ENCODE peak calls at places on chromosome 13, in six cellular contexts. One of them, this sample, is unnamed.

GRCh38 chr13:37348916-37349653 is 243.6 kb upstream of the CSNK1A1L start:
- DNase-seq in mesenchymal stem cell: peak
- DNase-seq in IMR-90: peak
- DNase-seq in H9: no peak
- DNase-seq in H1: no peak
- DNase-seq in neuronal stem cell: no peak
- DNase-seq in this sample: no peak

GRCh38 chr13:107937841-107938240 is 277.5 kb downstream of the LIG4 start:
- DNase-seq in IMR-90: peak
- DNase-seq in mesenchymal stem cell: no peak
- DNase-seq in H9: no peak
- DNase-seq in neuronal stem cell: no peak
- DNase-seq in H1: no peak
- DNase-seq in this sample: no peak

GRCh38 chr13:48155850-48156249 is 60.9 kb upstream of the MED4 start:
- DNase-seq in H9: no peak
- DNase-seq in neuronal stem cell: no peak
- DNase-seq in IMR-90: peak
- DNase-seq in H1: no peak
- DNase-seq in mesenchymal stem cell: peak
- DNase-seq in this sample: peak

GRCh38 chr13:49635599-49636433 is 7.5 kb downstream of the ARL11 start:
- DNase-seq in H1: peak
- DNase-seq in mesenchymal stem cell: peak
- DNase-seq in IMR-90: peak
- DNase-seq in H9: peak
- DNase-seq in neuronal stem cell: no peak
- DNase-seq in this sample: peak

GRCh38 chr13:20997301-20998061 is 63.9 kb downstream of the LATS2 start:
- DNase-seq in mesenchymal stem cell: peak
- DNase-seq in H1: no peak
- DNase-seq in IMR-90: peak
- DNase-seq in neuronal stem cell: no peak
- DNase-seq in H9: peak
- DNase-seq in this sample: peak

GRCh38 chr13:49517461-49517860 is 21.7 kb downstream of the PHF11 start:
- DNase-seq in H1: no peak
- DNase-seq in neuronal stem cell: no peak
- DNase-seq in H9: no peak
- DNase-seq in mesenchymal stem cell: peak
- DNase-seq in IMR-90: no peak
- DNase-seq in this sample: peak

GRCh38 chr13:106104281-106104901 is 431.1 kb downstream of the EFNB2 start:
- DNase-seq in IMR-90: peak
- DNase-seq in mesenchymal stem cell: peak
- DNase-seq in H1: no peak
- DNase-seq in H9: no peak
- DNase-seq in neuronal stem cell: peak
- DNase-seq in this sample: peak

GRCh38 chr13:20489185-20489820 is 36.4 kb downstream of the CRYL1 start:
- DNase-seq in H9: no peak
- DNase-seq in IMR-90: peak
- DNase-seq in H1: no peak
- DNase-seq in mesenchymal stem cell: peak
- DNase-seq in neuronal stem cell: peak
- DNase-seq in this sample: peak

GRCh38 chr13:38888309-38888708 is 102.3 kb downstream of the STOML3 start:
- DNase-seq in H1: no peak
- DNase-seq in H9: no peak
- DNase-seq in IMR-90: peak
- DNase-seq in mesenchymal stem cell: peak
- DNase-seq in neuronal stem cell: no peak
- DNase-seq in this sample: peak

GRCh38 chr13:99275093-99275469 is 16.9 kb upstream of the GPR18 start:
- DNase-seq in neuronal stem cell: no peak
- DNase-seq in mesenchymal stem cell: peak
- DNase-seq in IMR-90: peak
- DNase-seq in H1: no peak
- DNase-seq in H9: no peak
- DNase-seq in this sample: no peak

GRCh38 chr13:102944821-102945220 is 99.0 kb downstream of the ERCC5 start:
- DNase-seq in mesenchymal stem cell: no peak
- DNase-seq in neuronal stem cell: no peak
- DNase-seq in IMR-90: no peak
- DNase-seq in H9: no peak
- DNase-seq in H1: no peak
- DNase-seq in this sample: no peak

GRCh38 chr13:89380101-89380500 is 1708.9 kb downstream of the SLITRK5 start:
- DNase-seq in mesenchymal stem cell: no peak
- DNase-seq in neuronal stem cell: no peak
- DNase-seq in H9: no peak
- DNase-seq in H1: no peak
- DNase-seq in IMR-90: no peak
- DNase-seq in this sample: no peak

GRCh38 chr13:111917086-111917485 is 149.9 kb upstream of the SOX1 start:
- DNase-seq in neuronal stem cell: no peak
- DNase-seq in H1: no peak
- DNase-seq in mesenchymal stem cell: no peak
- DNase-seq in H9: peak
- DNase-seq in IMR-90: no peak
- DNase-seq in this sample: no peak

GRCh38 chr13:40344270-40345148 is 321.9 kb downstream of the FOXO1 start:
- DNase-seq in IMR-90: no peak
- DNase-seq in H1: peak
- DNase-seq in neuronal stem cell: no peak
- DNase-seq in mesenchymal stem cell: no peak
- DNase-seq in H9: no peak
- DNase-seq in this sample: no peak

GRCh38 chr13:31970237-31970930 is 61.2 kb upstream of the FRY start:
- DNase-seq in mesenchymal stem cell: peak
- DNase-seq in neuronal stem cell: no peak
- DNase-seq in H1: no peak
- DNase-seq in IMR-90: peak
- DNase-seq in H9: no peak
- DNase-seq in this sample: no peak

GRCh38 chr13:20921572-20921971 is 19.0 kb upstream of the XPO4 start:
- DNase-seq in H1: no peak
- DNase-seq in neuronal stem cell: no peak
- DNase-seq in H9: no peak
- DNase-seq in IMR-90: no peak
- DNase-seq in mesenchymal stem cell: no peak
- DNase-seq in this sample: no peak

GRCh38 chr13:20073775-20074174 is 87.1 kb downstream of the GJA3 start:
- DNase-seq in H9: no peak
- DNase-seq in neuronal stem cell: no peak
- DNase-seq in IMR-90: no peak
- DNase-seq in mesenchymal stem cell: no peak
- DNase-seq in H1: no peak
- DNase-seq in this sample: no peak

GRCh38 chr13:30331331-30331771 is 24.0 kb upstream of the KATNAL1 start:
- DNase-seq in IMR-90: no peak
- DNase-seq in neuronal stem cell: no peak
- DNase-seq in H9: no peak
- DNase-seq in H1: no peak
- DNase-seq in mesenchymal stem cell: no peak
- DNase-seq in this sample: no peak

GRCh38 chr13:109476001-109476400 is 310.4 kb downstream of the IRS2 start:
- DNase-seq in mesenchymal stem cell: no peak
- DNase-seq in H1: no peak
- DNase-seq in H9: no peak
- DNase-seq in IMR-90: no peak
- DNase-seq in neuronal stem cell: no peak
- DNase-seq in this sample: no peak

GRCh38 chr13:42760949-42761348 is 20.4 kb upstream of the FAM216B start:
- DNase-seq in mesenchymal stem cell: no peak
- DNase-seq in IMR-90: peak
- DNase-seq in H9: no peak
- DNase-seq in H1: no peak
- DNase-seq in neuronal stem cell: no peak
- DNase-seq in this sample: peak

GRCh38 chr13:23770428-23770827 is 118.8 kb downstream of the MIPEP start:
- DNase-seq in H1: peak
- DNase-seq in H9: peak
- DNase-seq in mesenchymal stem cell: no peak
- DNase-seq in neuronal stem cell: no peak
- DNase-seq in IMR-90: no peak
- DNase-seq in this sample: no peak

GRCh38 chr13:85597790-85598500 is 201.3 kb downstream of the SLITRK6 start:
- DNase-seq in mesenchymal stem cell: no peak
- DNase-seq in neuronal stem cell: no peak
- DNase-seq in IMR-90: peak
- DNase-seq in H9: no peak
- DNase-seq in H1: no peak
- DNase-seq in this sample: no peak

GRCh38 chr13:40598599-40598998 is 67.8 kb downstream of the FOXO1 start:
- DNase-seq in IMR-90: no peak
- DNase-seq in H1: no peak
- DNase-seq in mesenchymal stem cell: no peak
- DNase-seq in neuronal stem cell: no peak
- DNase-seq in H9: no peak
- DNase-seq in this sample: no peak

GRCh38 chr13:70408865-70409264 is 300.6 kb upstream of the KLHL1 start:
- DNase-seq in neuronal stem cell: no peak
- DNase-seq in H9: no peak
- DNase-seq in mesenchymal stem cell: peak
- DNase-seq in IMR-90: no peak
- DNase-seq in H1: no peak
- DNase-seq in this sample: no peak

GRCh38 chr13:23621316-23621645 is 51.1 kb downstream of the TNFRSF19 start:
- DNase-seq in neuronal stem cell: no peak
- DNase-seq in H1: no peak
- DNase-seq in H9: no peak
- DNase-seq in IMR-90: peak
- DNase-seq in mesenchymal stem cell: peak
- DNase-seq in this sample: peak

GRCh38 chr13:110562696-110563462 is 1.4 kb upstream of the RAB20 start:
- DNase-seq in mesenchymal stem cell: no peak
- DNase-seq in neuronal stem cell: no peak
- DNase-seq in H9: no peak
- DNase-seq in H1: no peak
- DNase-seq in IMR-90: no peak
- DNase-seq in this sample: no peak

GRCh38 chr13:110559986-110560385 is 1.5 kb downstream of the RAB20 start:
- DNase-seq in neuronal stem cell: no peak
- DNase-seq in mesenchymal stem cell: no peak
- DNase-seq in IMR-90: no peak
- DNase-seq in H1: no peak
- DNase-seq in H9: no peak
- DNase-seq in this sample: no peak

GRCh38 chr13:110560606-110561334 is 752 bp downstream of the RAB20 start:
- DNase-seq in neuronal stem cell: peak
- DNase-seq in IMR-90: no peak
- DNase-seq in H9: peak
- DNase-seq in H1: no peak
- DNase-seq in mesenchymal stem cell: peak
- DNase-seq in this sample: peak

GRCh38 chr13:110563463-110563774 is 1.9 kb upstream of the RAB20 start:
- DNase-seq in mesenchymal stem cell: no peak
- DNase-seq in H1: no peak
- DNase-seq in neuronal stem cell: no peak
- DNase-seq in IMR-90: no peak
- DNase-seq in H9: no peak
- DNase-seq in this sample: no peak

GRCh38 chr13:110561335-110562033 is at the start of gene RAB20:
- DNase-seq in H1: peak
- DNase-seq in H9: peak
- DNase-seq in neuronal stem cell: peak
- DNase-seq in IMR-90: peak
- DNase-seq in mesenchymal stem cell: peak
- DNase-seq in this sample: peak
- H2BK5ac ChIP-seq in H1: peak
- H2BK5ac ChIP-seq in H9: no peak
- H2BK5ac ChIP-seq in neuronal stem cell: no peak
- H2BK5ac ChIP-seq in IMR-90: peak
- H2BK5ac ChIP-seq in mesenchymal stem cell: no peak
- H2BK5ac ChIP-seq in this sample: peak

DNA sequence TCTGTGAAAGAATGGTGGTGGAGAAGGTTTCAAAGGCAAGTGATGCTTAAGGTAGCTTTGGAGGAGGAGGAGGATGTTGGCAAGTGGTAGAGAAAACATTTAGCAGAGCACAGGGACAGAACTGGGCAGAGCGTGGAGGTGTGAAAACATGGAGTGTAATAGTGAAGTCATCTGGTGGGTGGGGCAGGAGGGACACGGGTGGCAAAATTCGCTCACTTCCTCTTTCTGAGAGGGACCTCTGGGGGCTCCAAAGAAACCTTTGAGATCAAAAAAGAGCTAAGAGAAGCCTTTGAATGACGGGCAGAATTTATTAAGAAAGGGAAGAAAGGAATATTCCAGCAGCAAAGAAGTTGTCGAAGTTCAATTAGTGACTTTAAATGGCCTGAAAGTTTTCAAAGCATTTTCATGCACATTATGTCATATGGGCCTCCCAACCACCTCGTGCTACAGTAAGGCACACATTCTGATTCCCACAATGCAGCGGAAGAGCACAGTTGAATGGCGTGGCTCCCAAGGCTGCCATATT is 82.8 kb downstream of the STARD13 start:
- DNase-seq in mesenchymal stem cell: no peak
- DNase-seq in H9: no peak
- DNase-seq in IMR-90: no peak
- DNase-seq in neuronal stem cell: no peak
- DNase-seq in H1: no peak
- DNase-seq in this sample: no peak
- H2BK120ac ChIP-seq in mesenchymal stem cell: no peak
- H2BK120ac ChIP-seq in H9: no peak
- H2BK120ac ChIP-seq in IMR-90: no peak
- H2BK120ac ChIP-seq in neuronal stem cell: no peak
- H2BK120ac ChIP-seq in H1: no peak
- H2BK120ac ChIP-seq in this sample: no peak

GRCh38 chr13:113883921-113884804 is 20.3 kb upstream of the GAS6 start:
- DNase-seq in H9: no peak
- DNase-seq in IMR-90: no peak
- DNase-seq in H1: no peak
- DNase-seq in mesenchymal stem cell: no peak
- DNase-seq in neuronal stem cell: no peak
- DNase-seq in this sample: no peak

GRCh38 chr13:113882266-113882627 is 18.4 kb upstream of the GAS6 start:
- DNase-seq in IMR-90: no peak
- DNase-seq in mesenchymal stem cell: no peak
- DNase-seq in neuronal stem cell: no peak
- DNase-seq in H1: no peak
- DNase-seq in H9: no peak
- DNase-seq in this sample: no peak

GRCh38 chr13:113884821-113885220 is 20.9 kb upstream of the GAS6 start:
- DNase-seq in neuronal stem cell: no peak
- DNase-seq in mesenchymal stem cell: no peak
- DNase-seq in IMR-90: no peak
- DNase-seq in H1: no peak
- DNase-seq in H9: no peak
- DNase-seq in this sample: no peak

GRCh38 chr13:113882716-113883115 is 18.8 kb upstream of the GAS6 start:
- DNase-seq in mesenchymal stem cell: no peak
- DNase-seq in H9: no peak
- DNase-seq in IMR-90: no peak
- DNase-seq in H1: no peak
- DNase-seq in neuronal stem cell: no peak
- DNase-seq in this sample: no peak

GRCh38 chr13:113883314-113883811 is 19.5 kb upstream of the GAS6 start:
- DNase-seq in mesenchymal stem cell: no peak
- DNase-seq in H9: no peak
- DNase-seq in IMR-90: no peak
- DNase-seq in H1: no peak
- DNase-seq in neuronal stem cell: no peak
- DNase-seq in this sample: no peak
- H4K91ac ChIP-seq in mesenchymal stem cell: peak
- H4K91ac ChIP-seq in H9: no peak
- H4K91ac ChIP-seq in IMR-90: no peak
- H4K91ac ChIP-seq in H1: no peak
- H4K91ac ChIP-seq in neuronal stem cell: no peak
- H4K91ac ChIP-seq in this sample: no peak

GRCh38 chr13:33208290-33208990 is 77.1 kb downstream of the STARD13 start:
- DNase-seq in IMR-90: no peak
- DNase-seq in H1: no peak
- DNase-seq in H9: no peak
- DNase-seq in neuronal stem cell: no peak
- DNase-seq in mesenchymal stem cell: peak
- DNase-seq in this sample: peak
- H2BK5ac ChIP-seq in IMR-90: peak
- H2BK5ac ChIP-seq in H1: no peak
- H2BK5ac ChIP-seq in H9: no peak
- H2BK5ac ChIP-seq in neuronal stem cell: no peak
- H2BK5ac ChIP-seq in mesenchymal stem cell: no peak
- H2BK5ac ChIP-seq in this sample: no peak